ENCODE peak calls at places on chromosomes 6 and 20, in ten cellular contexts. U is esophagus squamous epithelium; L is iPS DF 6.9; S is CD4-positive, CD25-positive, alpha-beta regulatory T cell; P is heart left ventricle; M is PC-3; R is small intestine; N is colonic mucosa; O is IMR-90; F is uterus. Y is an unnamed sample.

GRCh38 chr6:121897337-121897760 is 461.9 kb downstream of the GJA1 start:
- DNase-seq in L (no peak), F (no peak), S (no peak), P (no peak), R (no peak), O (peak; percentile 44), M (no peak), U (no peak), N (no peak), Y (no peak)

GRCh38 chr20:35699914-35700624 is 864 bp downstream of the ROMO1 start:
- DNase-seq in S (no peak), L (no peak), P (no peak), U (no peak), M (no peak), R (peak; percentile 51), O (peak; percentile 29), N (no peak), F (no peak), Y (no peak)

GRCh38 chr6:138588805-138589434 is 89.6 kb upstream of the NHSL1 start:
- DNase-seq in L (peak; percentile 73), O (peak; percentile 83), S (peak; percentile 80), U (no peak), R (peak; percentile 73), F (peak; percentile 64), N (peak; percentile 70), P (peak; percentile 46), M (peak; percentile 69), Y (peak; percentile 6)

GRCh38 chr20:62765021-62765420 is 31.3 kb upstream of the MRGBP start:
- DNase-seq in F (no peak), N (no peak), P (no peak), L (no peak), M (no peak), U (no peak), S (no peak), R (no peak), O (no peak), Y (no peak)

GRCh38 chr6:110484321-110484720 is 7.9 kb upstream of the SLC22A16 start:
- DNase-seq in P (no peak), F (no peak), U (no peak), O (no peak), M (peak; percentile 84), R (no peak), L (no peak), N (no peak), S (no peak), Y (no peak)

GRCh38 chr6:57974653-57975052 is 657.2 kb downstream of the PRIM2 start:
- DNase-seq in F (no peak), R (no peak), P (no peak), O (no peak), S (no peak), N (no peak), M (no peak), U (no peak), L (no peak), Y (no peak)

GRCh38 chr6:54847799-54848597 is 1.4 kb downstream of the FAM83B start:
- DNase-seq in P (no peak), F (no peak), M (peak; percentile 94), R (no peak), U (no peak), O (peak; percentile 74), L (no peak), S (no peak), N (peak; percentile 52), Y (no peak)

GRCh38 chr20:56875803-56876202 is 246.7 kb downstream of the TFAP2C start:
- DNase-seq in P (no peak), M (no peak), L (no peak), U (no peak), O (no peak), R (no peak), S (no peak), F (no peak), N (no peak), Y (no peak)

GRCh38 chr6:138211601-138212000 is 6.7 kb downstream of the PBOV1 start:
- DNase-seq in L (no peak), N (no peak), F (no peak), S (no peak), M (no peak), R (no peak), U (no peak), P (no peak), O (no peak), Y (no peak)

GRCh38 chr6:153081914-153082313 is 49.2 kb downstream of the RGS17 start:
- DNase-seq in U (no peak), N (no peak), M (no peak), F (no peak), L (no peak), R (no peak), O (no peak), P (no peak), S (no peak), Y (no peak)

GRCh38 chr20:53344891-53345290 is 248.7 kb downstream of the ZNF217 start:
- DNase-seq in P (no peak), O (no peak), U (no peak), N (no peak), F (no peak), R (no peak), S (no peak), L (no peak), M (no peak), Y (no peak)

GRCh38 chr6:105879902-105880547 is 206.1 kb upstream of the PRDM1 start:
- DNase-seq in L (no peak), N (no peak), M (no peak), U (no peak), R (no peak), O (no peak), F (peak; percentile 20), P (peak; percentile 37), S (peak; percentile 26), Y (no peak)

GRCh38 chr6:52352239-52353008 is 9.5 kb upstream of the PAQR8 start:
- DNase-seq in P (peak; percentile 30), R (peak; percentile 74), U (no peak), O (peak; percentile 98), N (peak; percentile 41), S (no peak), M (peak; percentile 99), F (no peak), L (no peak), Y (no peak)

GRCh38 chr20:7285918-7286556 is 518.6 kb downstream of the BMP2 start:
- DNase-seq in S (peak; percentile 42), O (peak; percentile 75), R (peak; percentile 70), F (peak; percentile 61), P (peak; percentile 77), M (peak; percentile 92), L (peak; percentile 52), N (peak; percentile 72), U (no peak), Y (no peak)

GRCh38 chr6:158376650-158377081 is 64.4 kb downstream of the TULP4 start:
- DNase-seq in R (no peak), O (peak; percentile 89), L (no peak), U (no peak), F (no peak), M (no peak), P (no peak), N (no peak), S (no peak), Y (no peak)

GRCh38 chr6:7828123-7828522 is 82.5 kb downstream of the TXNDC5 start:
- DNase-seq in P (no peak), O (no peak), N (no peak), F (no peak), L (no peak), M (no peak), U (no peak), R (no peak), S (no peak), Y (no peak)

DNA sequence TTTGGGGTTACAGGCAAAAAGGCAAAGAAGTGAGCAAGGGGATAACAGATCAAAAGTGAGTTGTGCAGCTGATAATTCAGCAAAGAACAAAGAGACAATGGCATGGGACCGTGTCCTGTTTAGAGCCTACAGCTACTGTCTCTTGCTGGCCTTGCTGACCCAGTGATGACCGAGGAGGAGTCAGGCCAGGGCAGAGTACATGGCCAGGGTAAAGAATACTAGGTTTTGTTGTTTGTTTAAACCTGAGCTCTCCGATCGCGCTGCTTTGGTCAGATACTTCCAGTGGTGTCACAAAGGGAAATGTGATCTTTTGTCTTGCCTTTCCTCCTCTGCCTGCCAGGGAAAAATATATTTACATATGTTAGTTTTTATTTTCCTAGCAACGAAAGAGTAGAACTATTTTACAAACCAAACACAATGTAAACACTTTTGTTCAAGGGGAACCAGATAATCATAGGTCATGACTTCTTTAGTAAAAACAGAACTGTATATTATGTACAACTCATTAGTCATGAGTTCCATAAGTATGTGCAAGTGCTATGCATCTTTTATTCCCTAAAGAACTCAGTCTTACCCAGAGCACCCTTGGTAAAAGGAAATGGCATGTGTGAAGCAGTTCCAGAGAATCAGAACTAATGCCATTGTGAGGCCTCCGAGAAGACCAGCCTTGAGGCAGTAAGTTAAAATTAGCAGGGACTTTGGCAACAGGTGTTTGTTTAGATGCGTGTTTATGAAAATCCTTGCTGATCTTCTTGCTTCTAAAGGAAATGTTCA is 204.4 kb downstream of the NKAIN2 start:
- DNase-seq in R (no peak), F (no peak), M (no peak), L (no peak), U (no peak), N (no peak), P (no peak), S (no peak), O (no peak), Y (no peak)
- H3K4me1 ChIP-seq in R (no peaks in the 10 kb centered on the region), F (no peaks in the 10 kb centered on the region), M (no peaks in the 10 kb centered on the region), L (no peaks in the 10 kb centered on the region), U (no peaks in the 10 kb centered on the region), N (no peaks in the 10 kb centered on the region), P (no peaks in the 10 kb centered on the region), S (no peaks in the 10 kb centered on the region), O (no peaks in the 10 kb centered on the region), Y (no peaks in the 10 kb centered on the region)

GRCh38 chr6:113994934-113995342 is 24.0 kb upstream of the HDAC2 start:
- DNase-seq in R (peak; percentile 73), N (peak; percentile 55), M (peak; percentile 90), P (no peak), F (no peak), S (peak; percentile 65), O (peak; percentile 93), L (no peak), U (no peak), Y (no peak)
- H3K27ac ChIP-seq in R (no peak overlapping the region), N (peak overlapping the region; percentile 10), M (peak overlapping the region; percentile 51), P (no peak overlapping the region), F (peak overlapping the region; percentile 38), S (no peak overlapping the region), O (peak overlapping the region; percentile 1), L (no peak overlapping the region), U (no peak overlapping the region), Y (no peak overlapping the region)

GRCh38 chr20:911882-912600 is 4.1 kb downstream of the ANGPT4 start:
- DNase-seq in P (no peak), L (no peak), O (no peak), F (no peak), U (no peak), N (no peak), S (peak; percentile 25), M (peak; percentile 6), R (no peak), Y (no peak)
- H3K4me3 ChIP-seq in P (no peak overlapping the region), L (no peak overlapping the region), O (no peak overlapping the region), F (no peak overlapping the region), U (no peak overlapping the region), N (no peak overlapping the region), S (no peak overlapping the region), M (no peak overlapping the region), R (no peak overlapping the region), Y (no peak overlapping the region)

DNA sequence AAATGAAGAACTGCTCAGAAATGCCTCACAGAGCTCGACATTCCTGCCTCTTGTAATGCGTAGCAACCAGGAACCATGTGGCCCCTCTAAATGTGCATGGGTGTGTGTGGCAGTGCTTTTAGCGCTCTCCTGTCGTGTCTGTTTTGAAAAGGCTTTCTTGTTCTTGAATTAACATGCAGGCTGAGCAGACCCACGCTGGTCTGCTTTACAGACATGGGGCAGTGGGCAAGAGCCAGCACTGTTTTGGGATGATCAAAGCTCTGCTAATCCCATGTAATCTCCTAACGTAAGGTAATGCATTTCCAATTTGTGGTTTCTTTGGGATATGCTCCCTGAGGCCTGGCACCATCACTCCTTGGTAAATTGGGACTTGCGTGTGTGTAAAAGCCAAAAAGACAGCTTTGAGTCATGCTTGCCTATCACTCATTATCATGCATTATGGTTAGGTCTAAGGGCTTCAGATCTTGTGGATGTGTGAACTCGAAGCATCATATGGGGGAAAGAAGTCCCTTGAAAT is 11.8 kb downstream of the RIPOR2 start:
- DNase-seq in O (no peak), L (no peak), P (no peak), S (no peak), U (no peak), R (no peak), N (no peak), M (no peak), F (no peak), Y (no peak)
- H3K4me1 ChIP-seq in O (peaks cover 14% of the 10 kb centered on the region), L (peaks cover 8% of the 10 kb centered on the region), P (peaks cover 16% of the 10 kb centered on the region), S (peaks cover 90% of the 10 kb centered on the region), U (no peaks in the 10 kb centered on the region), R (no peaks in the 10 kb centered on the region), N (no peaks in the 10 kb centered on the region), M (peaks cover 34% of the 10 kb centered on the region), F (peaks cover 6% of the 10 kb centered on the region), Y (peaks cover 77% of the 10 kb centered on the region)

Y was measured in effector memory CD4-positive, alpha-beta T cell.